ENCODE peak calls at places on chromosomes 4 and X, in five cellular contexts. One of them, this sample, is unnamed. For H3K27me3, the result is how much of the 10 kb centered on the place peaks cover.

GRCh38 chrX:63656871-63657580 is 128.0 kb downstream of the ARHGEF9 start:
- DNase-seq in PC-3: peak
- DNase-seq in cardiac muscle cell: no peak
- DNase-seq in lung: no peak
- DNase-seq in ovary: no peak
- DNase-seq in this sample: no peak

GRCh38 chr4:89868999-89869589 is 25.6 kb upstream of the MMRN1 start:
- DNase-seq in PC-3: peak
- DNase-seq in cardiac muscle cell: no peak
- DNase-seq in lung: no peak
- DNase-seq in ovary: no peak
- DNase-seq in this sample: no peak

GRCh38 chr4:120071192-120071795 is 4.6 kb upstream of the MAD2L1 start:
- DNase-seq in PC-3: peak
- DNase-seq in cardiac muscle cell: peak
- DNase-seq in lung: peak
- DNase-seq in ovary: peak
- DNase-seq in this sample: peak

GRCh38 chrX:121014826-121015225 is 29.3 kb upstream of the CT47A1 start:
- DNase-seq in PC-3: no peak
- DNase-seq in cardiac muscle cell: no peak
- DNase-seq in lung: no peak
- DNase-seq in ovary: no peak
- DNase-seq in this sample: peak

GRCh38 chr4:15756361-15756861 is 21.7 kb upstream of the CD38 start:
- DNase-seq in PC-3: peak
- DNase-seq in cardiac muscle cell: no peak
- DNase-seq in lung: no peak
- DNase-seq in ovary: no peak
- DNase-seq in this sample: peak

GRCh38 chr4:77692847-77693432 is 87.3 kb downstream of the CXCL13 start:
- DNase-seq in PC-3: no peak
- DNase-seq in cardiac muscle cell: no peak
- DNase-seq in lung: no peak
- DNase-seq in ovary: no peak
- DNase-seq in this sample: no peak

GRCh38 chr4:122992111-122992510 is 69.7 kb upstream of the NUDT6 start:
- DNase-seq in PC-3: peak
- DNase-seq in cardiac muscle cell: no peak
- DNase-seq in lung: no peak
- DNase-seq in ovary: no peak
- DNase-seq in this sample: no peak

GRCh38 chrX:40168183-40169015 is 70.6 kb upstream of the BCOR start:
- DNase-seq in PC-3: no peak
- DNase-seq in cardiac muscle cell: no peak
- DNase-seq in lung: no peak
- DNase-seq in ovary: peak
- DNase-seq in this sample: no peak

GRCh38 chr4:19214591-19214990 is 1037.1 kb upstream of the SLIT2 start:
- DNase-seq in PC-3: no peak
- DNase-seq in cardiac muscle cell: no peak
- DNase-seq in lung: no peak
- DNase-seq in ovary: no peak
- DNase-seq in this sample: no peak

GRCh38 chr4:140595065-140595464 is 26.3 kb upstream of the UCP1 start:
- DNase-seq in PC-3: peak
- DNase-seq in cardiac muscle cell: peak
- DNase-seq in lung: no peak
- DNase-seq in ovary: no peak
- DNase-seq in this sample: no peak

GRCh38 chrX:71911023-71911730 is 532 bp downstream of the NHSL2 start:
- DNase-seq in PC-3: no peak
- DNase-seq in cardiac muscle cell: peak
- DNase-seq in lung: no peak
- DNase-seq in ovary: no peak
- DNase-seq in this sample: no peak

GRCh38 chr4:168907119-168907698 is 102.8 kb downstream of the CBR4 start:
- DNase-seq in PC-3: no peak
- DNase-seq in cardiac muscle cell: no peak
- DNase-seq in lung: no peak
- DNase-seq in ovary: no peak
- DNase-seq in this sample: no peak

GRCh38 chrX:3426552-3426951 is 80.1 kb upstream of the MXRA5 start:
- DNase-seq in PC-3: no peak
- DNase-seq in cardiac muscle cell: no peak
- DNase-seq in lung: no peak
- DNase-seq in ovary: no peak
- DNase-seq in this sample: no peak
- H3K4me3 ChIP-seq in PC-3: no peak
- H3K4me3 ChIP-seq in cardiac muscle cell: no peak
- H3K4me3 ChIP-seq in lung: no peak
- H3K4me3 ChIP-seq in ovary: no peak
- H3K4me3 ChIP-seq in this sample: no peak

GRCh38 chr4:6019316-6020263 is 1.4 kb upstream of the C4orf50 start:
- DNase-seq in PC-3: peak
- DNase-seq in cardiac muscle cell: peak
- DNase-seq in lung: peak
- DNase-seq in ovary: no peak
- DNase-seq in this sample: peak
- H3K27me3 ChIP-seq in PC-3: under half
- H3K27me3 ChIP-seq in cardiac muscle cell: under half
- H3K27me3 ChIP-seq in lung: under half
- H3K27me3 ChIP-seq in ovary: under half
- H3K27me3 ChIP-seq in this sample: under half

GRCh38 chr4:157184300-157184699 is 36.2 kb upstream of the GRIA2 start:
- DNase-seq in PC-3: no peak
- DNase-seq in cardiac muscle cell: no peak
- DNase-seq in lung: no peak
- DNase-seq in ovary: no peak
- DNase-seq in this sample: no peak
- TF ChIP-seq CTCF in PC-3: no peak
- TF ChIP-seq CTCF in cardiac muscle cell: no peak
- TF ChIP-seq CTCF in lung: no peak
- TF ChIP-seq CTCF in ovary: no peak
- TF ChIP-seq CTCF in this sample: no peak

DNA sequence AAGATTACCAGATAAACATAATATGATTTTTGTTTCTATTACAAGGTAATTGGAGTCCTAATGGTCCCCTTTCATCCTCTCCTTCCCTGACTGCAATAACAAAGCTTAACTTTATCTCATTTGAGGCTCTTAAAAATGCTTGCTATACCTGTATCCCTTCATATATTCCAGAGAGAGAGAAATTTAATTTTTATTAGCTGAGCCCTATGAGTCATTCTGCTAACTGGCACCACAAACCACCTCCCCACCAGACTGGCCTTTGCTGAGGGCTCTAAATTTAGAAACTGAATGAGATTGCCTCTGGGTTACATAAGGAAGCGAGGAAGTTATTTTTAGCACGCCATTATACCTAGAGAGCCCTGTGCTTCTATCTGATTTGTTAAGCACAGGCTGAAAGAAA is 27.4 kb downstream of the CBLL2 start:
- DNase-seq in PC-3: peak
- DNase-seq in cardiac muscle cell: peak
- DNase-seq in lung: no peak
- DNase-seq in ovary: no peak
- DNase-seq in this sample: no peak
- H3K4me3 ChIP-seq in PC-3: peak
- H3K4me3 ChIP-seq in cardiac muscle cell: no peak
- H3K4me3 ChIP-seq in lung: no peak
- H3K4me3 ChIP-seq in ovary: no peak
- H3K4me3 ChIP-seq in this sample: no peak

DNA sequence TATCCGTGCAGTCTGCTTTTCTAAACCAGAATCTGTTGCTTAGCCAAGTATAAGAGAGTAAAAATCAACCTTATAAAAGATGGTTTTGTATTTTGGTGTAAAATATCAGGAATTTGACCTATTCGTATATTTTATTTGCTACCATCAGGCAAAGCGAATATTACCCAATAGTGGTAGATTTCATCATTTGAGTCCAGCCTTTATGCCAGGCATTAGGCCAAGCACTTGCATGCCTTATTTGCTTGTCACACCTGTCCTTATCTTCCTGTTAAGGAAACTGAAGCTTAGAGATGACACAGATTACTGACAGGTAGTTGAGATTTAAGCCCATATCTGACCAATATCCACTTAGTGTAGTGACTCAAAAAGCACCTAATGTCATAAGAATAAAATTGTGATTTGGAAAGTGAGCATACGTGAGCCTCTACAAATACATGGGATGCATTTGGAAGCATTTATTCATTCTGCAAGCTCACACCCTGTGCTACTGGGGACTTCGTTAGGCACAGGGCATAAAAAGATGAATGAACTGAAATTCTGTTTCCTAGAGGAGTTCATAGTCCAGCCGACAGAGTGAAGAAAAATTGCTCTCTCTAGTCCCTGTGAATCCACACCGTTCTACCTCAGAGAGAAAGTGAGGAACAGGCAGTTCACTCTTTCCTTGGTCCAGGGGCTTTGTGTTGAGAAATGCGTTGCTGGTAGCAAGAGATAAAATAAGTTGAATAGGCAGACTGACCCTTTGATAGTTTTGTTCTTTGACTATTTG is 2.3 kb upstream of the RNF212 start:
- DNase-seq in PC-3: peak
- DNase-seq in cardiac muscle cell: no peak
- DNase-seq in lung: no peak
- DNase-seq in ovary: no peak
- DNase-seq in this sample: no peak
- H3K27me3 ChIP-seq in PC-3: under half
- H3K27me3 ChIP-seq in cardiac muscle cell: half or more
- H3K27me3 ChIP-seq in lung: under half
- H3K27me3 ChIP-seq in ovary: under half
- H3K27me3 ChIP-seq in this sample: under half

GRCh38 chr4:40299704-40300336 is 35.3 kb upstream of the CHRNA9 start:
- DNase-seq in PC-3: peak
- DNase-seq in cardiac muscle cell: no peak
- DNase-seq in lung: no peak
- DNase-seq in ovary: no peak
- DNase-seq in this sample: peak
- TF ChIP-seq CTCF in PC-3: peak
- TF ChIP-seq CTCF in cardiac muscle cell: no peak
- TF ChIP-seq CTCF in lung: no peak
- TF ChIP-seq CTCF in ovary: no peak
- TF ChIP-seq CTCF in this sample: no peak

DNA sequence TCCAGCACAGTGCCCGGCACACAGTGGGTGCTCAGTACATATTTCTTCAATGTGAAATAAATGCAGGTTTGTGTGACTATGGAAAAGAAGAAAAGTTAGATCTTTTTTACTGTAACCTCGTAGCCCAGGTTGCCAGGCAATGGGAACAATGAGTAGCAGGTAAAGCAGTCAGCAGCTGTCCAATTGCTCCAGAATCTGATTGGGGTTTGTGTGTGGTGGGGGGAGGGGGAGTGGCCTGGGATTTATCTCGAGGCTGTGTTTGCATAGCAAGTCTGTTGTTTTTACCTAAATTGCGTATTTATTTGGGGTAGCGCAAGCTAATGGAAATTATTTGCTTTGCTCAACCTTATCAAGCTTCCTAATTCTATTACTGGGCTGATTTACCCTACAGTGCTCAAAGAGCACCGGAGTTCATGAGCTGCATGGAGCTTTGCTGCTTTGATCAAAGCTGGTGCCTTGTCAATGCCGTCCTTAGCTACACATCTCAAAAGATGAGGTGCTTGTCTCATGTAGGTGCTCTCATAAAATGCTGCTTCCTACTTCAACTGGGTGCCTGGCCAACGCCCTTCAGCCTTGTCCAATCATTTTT is 145.0 kb upstream of the DGKK start:
- DNase-seq in PC-3: no peak
- DNase-seq in cardiac muscle cell: no peak
- DNase-seq in lung: no peak
- DNase-seq in ovary: no peak
- DNase-seq in this sample: no peak
- H3K4me3 ChIP-seq in PC-3: no peak
- H3K4me3 ChIP-seq in cardiac muscle cell: no peak
- H3K4me3 ChIP-seq in lung: no peak
- H3K4me3 ChIP-seq in ovary: no peak
- H3K4me3 ChIP-seq in this sample: no peak

This sample was measured in HL-60.